ENCODE peak calls at places on chromosomes 5 and 9, in seven cellular contexts. K is GM19239, I is NCI-H2081, F is activated T-cell treated with anti-CD3 and anti-CD28 coated beads for 1 hour, N is tibial nerve, U is GM12891, R is GM12878. Y is an unnamed sample.
A peak's percentile ranks its signal among the peaks of the same experiment; 100 is the strongest.

GRCh38 chr5:146400206-146400605 is 46.9 kb upstream of the TCERG1 start:
- DNase-seq in K (no peak), I (no peak), F (no peak), N (no peak), U (no peak), R (no peak), Y (no peak)

GRCh38 chr9:87751869-87752268 is 25.9 kb downstream of the CTSL start:
- DNase-seq in K (no peak), I (no peak), F (no peak), N (no peak), U (no peak), R (no peak), Y (no peak)

GRCh38 chr9:136566899-136567298 is 21.1 kb upstream of the NOTCH1 start:
- DNase-seq in K (no peak), I (no peak), F (no peak), N (peak; percentile 66), U (no peak), R (no peak), Y (no peak)

GRCh38 chr9:121860744-121861143 is 209.3 kb downstream of the DAB2IP start:
- DNase-seq in K (no peak), I (no peak), F (no peak), N (no peak), U (no peak), R (no peak), Y (no peak)

GRCh38 chr9:110033869-110034268 is 174.1 kb downstream of the C9orf152 start:
- DNase-seq in K (no peak), I (no peak), F (no peak), N (no peak), U (no peak), R (no peak), Y (no peak)

GRCh38 chr9:128494108-128494742 is 10.3 kb upstream of the GLE1 start:
- DNase-seq in K (no peak), I (peak; percentile 77), F (no peak), N (peak; percentile 62), U (no peak), R (no peak), Y (no peak)

GRCh38 chr5:92715946-92716345 is 865.1 kb downstream of the NR2F1-AS1 start:
- DNase-seq in K (no peak), I (peak; percentile 0), F (no peak), N (no peak), U (no peak), R (no peak), Y (no peak)

GRCh38 chr5:158120760-158121159 is 261.8 kb upstream of the CLINT1 start:
- DNase-seq in K (no peak), I (no peak), F (no peak), N (no peak), U (no peak), R (no peak), Y (no peak)

GRCh38 chr9:127196826-127197145 is 67.8 kb upstream of the GARNL3 start:
- DNase-seq in K (no peak), I (no peak), F (no peak), N (no peak), U (no peak), R (no peak), Y (no peak)